ENCODE peak calls at places on chromosomes 3 and 15, in eight cellular contexts. A is right cardiac atrium; G is breast epithelium; E is RWPE1; W is A549; Z is naive thymus-derived CD4-positive, alpha-beta T cell; L is body of pancreas; R is SK-N-SH. P is an unnamed sample.

GRCh38 chr3:187775549-187775948 is 30.3 kb upstream of the BCL6 start:
- DNase-seq in W (no peak), R (no peak), E (no peak), Z (no peak), G (no peak), L (no peak), A (no peak), P (no peak)

GRCh38 chr3:59578129-59578528 is 528.3 kb upstream of the CFAP20DC start:
- DNase-seq in G (no peak), L (no peak), E (no peak), R (no peak), A (no peak), W (no peak), Z (no peak), P (no peak)

GRCh38 chr3:164418426-164418825 is 659.9 kb downstream of the SI start:
- DNase-seq in A (no peak), R (no peak), W (no peak), G (no peak), E (no peak), L (no peak), Z (no peak), P (no peak)

GRCh38 chr3:33438284-33438668 is 1.9 kb downstream of the UBP1 start:
- DNase-seq in L (peak), W (peak), G (no peak), R (no peak), Z (no peak), A (no peak), E (peak), P (no peak)

GRCh38 chr3:33858131-33858530 is 59.7 kb downstream of the PDCD6IP start:
- DNase-seq in W (no peak), Z (no peak), G (no peak), L (no peak), E (no peak), R (no peak), A (no peak), P (no peak)

GRCh38 chr3:153293222-153293621 is 131.2 kb downstream of the RAP2B start:
- DNase-seq in L (no peak), A (no peak), W (no peak), E (peak), R (no peak), G (no peak), Z (no peak), P (no peak)

GRCh38 chr3:131975047-131975446 is 59.8 kb downstream of the CPNE4 start:
- DNase-seq in Z (no peak), R (no peak), E (no peak), W (no peak), G (no peak), A (no peak), L (no peak), P (no peak)

GRCh38 chr15:25243800-25244097 is 195.1 kb downstream of the UBE3A start:
- DNase-seq in W (no peak), G (peak), L (no peak), Z (no peak), A (peak), R (no peak), E (no peak), P (no peak)

GRCh38 chr15:80906159-80906775 is 83.4 kb downstream of the MESD start:
- DNase-seq in R (no peak), E (peak), A (no peak), W (peak), G (peak), Z (no peak), L (no peak), P (no peak)

GRCh38 chr3:178485756-178486155 is 50.5 kb upstream of the KCNMB2 start:
- DNase-seq in W (no peak), A (no peak), Z (no peak), R (no peak), G (no peak), E (no peak), L (no peak), P (no peak)

GRCh38 chr15:68335251-68335650 is 57.7 kb downstream of the FEM1B start:
- DNase-seq in W (peak), R (no peak), Z (no peak), A (no peak), G (peak), E (peak), L (peak), P (peak)

GRCh38 chr15:62244762-62245161 is 79.7 kb upstream of the C2CD4B start:
- DNase-seq in G (no peak), A (no peak), L (peak), W (no peak), Z (no peak), E (no peak), R (no peak), P (no peak)

GRCh38 chr15:56927816-56928215 is 9.4 kb downstream of the TCF12 start:
- DNase-seq in G (no peak), E (no peak), W (no peak), Z (no peak), R (no peak), L (no peak), A (no peak), P (no peak)

GRCh38 chr15:69422336-69422895 is 8.3 kb downstream of the KIF23 start:
- DNase-seq in E (no peak), A (no peak), R (no peak), G (no peak), L (no peak), Z (no peak), W (no peak), P (no peak)

GRCh38 chr15:99578809-99579208 is 13.0 kb downstream of the MEF2A start:
- DNase-seq in R (no peak), Z (no peak), W (no peak), L (no peak), A (no peak), E (no peak), G (no peak), P (no peak)

GRCh38 chr3:151230644-151231043 is 27.6 kb upstream of the GPR171 start:
- DNase-seq in R (no peak), G (no peak), Z (no peak), E (no peak), A (no peak), W (no peak), L (no peak), P (no peak)

GRCh38 chr15:80609512-80609946 is 85.6 kb upstream of the ABHD17C start:
- DNase-seq in A (no peak), E (peak), G (no peak), L (no peak), W (no peak), R (no peak), Z (no peak), P (no peak)

GRCh38 chr3:159604151-159604581 is 384.5 kb upstream of the IL12A start:
- DNase-seq in Z (no peak), L (no peak), R (no peak), A (peak), W (no peak), G (no peak), E (peak), P (no peak)

GRCh38 chr15:33994005-33994615 is 25.8 kb downstream of the CHRM5 start:
- DNase-seq in E (no peak), W (peak), A (no peak), G (no peak), L (no peak), R (no peak), Z (no peak), P (no peak)

GRCh38 chr15:81485806-81486205 is 111.8 kb upstream of the TMC3 start:
- DNase-seq in Z (no peak), R (no peak), A (peak), L (no peak), W (no peak), E (no peak), G (no peak), P (no peak)

GRCh38 chr3:151293127-151293526 is 14.8 kb upstream of the P2RY14 start:
- DNase-seq in L (no peak), R (no peak), G (no peak), W (no peak), Z (no peak), A (no peak), E (no peak), P (no peak)

GRCh38 chr15:62075595-62076279 is 9.0 kb downstream of the C2CD4A start:
- DNase-seq in E (peak), A (peak), R (no peak), Z (no peak), W (no peak), L (peak), G (peak), P (no peak)

GRCh38 chr3:47315069-47315647 is 32.4 kb downstream of the KLHL18 start:
- DNase-seq in G (no peak), Z (no peak), E (no peak), A (peak), W (no peak), L (peak), R (no peak), P (no peak)

GRCh38 chr3:13229291-13229949 is 156.2 kb upstream of the IQSEC1 start:
- DNase-seq in R (peak), E (peak), L (no peak), W (peak), G (no peak), A (no peak), Z (no peak), P (no peak)

GRCh38 chr15:70528816-70529215 is 234.5 kb downstream of the UACA start:
- DNase-seq in G (no peak), A (no peak), Z (peak), R (no peak), W (no peak), L (no peak), E (no peak), P (no peak)

GRCh38 chr3:71504250-71505036 is 79.1 kb downstream of the FOXP1 start:
- DNase-seq in A (no peak), L (peak), W (peak), G (no peak), E (peak), Z (no peak), R (no peak), P (no peak)

GRCh38 chr15:70524470-70524869 is 238.9 kb downstream of the UACA start:
- DNase-seq in L (no peak), E (no peak), G (no peak), A (no peak), R (no peak), Z (no peak), W (no peak), P (no peak)

GRCh38 chr15:100783296-100783695 is 96.3 kb upstream of the ALDH1A3 start:
- DNase-seq in E (no peak), G (no peak), W (no peak), Z (no peak), L (no peak), A (no peak), R (no peak), P (no peak)

GRCh38 chr3:23637339-23637738 is 168.4 kb upstream of the UBE2E1 start:
- DNase-seq in G (no peak), A (no peak), R (no peak), Z (no peak), W (no peak), E (no peak), L (no peak), P (no peak)

GRCh38 chr3:115330406-115330805 is 183.3 kb upstream of the ZBTB20 start:
- DNase-seq in L (no peak), W (peak), R (no peak), Z (no peak), E (no peak), G (no peak), A (no peak), P (no peak)

GRCh38 chr3:1394188-1394587 is 301.4 kb downstream of the CNTN6 start:
- DNase-seq in W (no peak), L (no peak), Z (no peak), G (no peak), A (peak), R (no peak), E (no peak), P (no peak)

GRCh38 chr3:33025648-33026178 is 71.2 kb downstream of the GLB1 start:
- DNase-seq in W (no peak), R (no peak), L (no peak), G (no peak), Z (no peak), E (no peak), A (no peak), P (no peak)

GRCh38 chr15:91547356-91547755 is 306.2 kb upstream of the SLCO3A1 start:
- DNase-seq in W (no peak), E (no peak), R (no peak), G (no peak), Z (no peak), A (no peak), L (no peak), P (no peak)

GRCh38 chr3:138348107-138348949 is at the start of gene MRAS:
- DNase-seq in A (peak), Z (peak), W (peak), E (peak), R (peak), G (peak), L (peak), P (peak)

GRCh38 chr15:22850055-22850454 is 11.6 kb downstream of the NIPA2 start:
- DNase-seq in W (no peak), A (no peak), G (no peak), R (no peak), L (no peak), Z (no peak), E (no peak), P (no peak)

GRCh38 chr15:86541540-86541939 is 461.9 kb downstream of the AGBL1 start:
- DNase-seq in E (no peak), R (no peak), L (no peak), A (no peak), Z (no peak), G (no peak), W (no peak), P (no peak)

GRCh38 chr15:55993111-55993803 is at the start of gene NEDD4:
- DNase-seq in G (peak), L (peak), A (peak), Z (peak), R (peak), E (peak), W (peak), P (peak)

GRCh38 chr3:156628095-156628690 is 46.2 kb upstream of the TIPARP start:
- DNase-seq in L (no peak), R (no peak), W (no peak), A (no peak), E (peak), Z (no peak), G (no peak), P (no peak)

GRCh38 chr3:69102384-69102783 is 17.6 kb downstream of the ARL6IP5 start:
- DNase-seq in A (no peak), R (no peak), W (no peak), L (no peak), Z (no peak), E (no peak), G (no peak), P (no peak)
- H3K27ac ChIP-seq in A (peak), R (no peak), W (no peak), L (no peak), Z (no peak), E (no peak), G (peak), P (no peak)

GRCh38 chr3:50260027-50260941 is 8.7 kb upstream of the SEMA3B start:
- DNase-seq in G (peak), L (peak), W (peak), A (peak), Z (peak), E (peak), R (peak), P (peak)

GRCh38 chr3:50259432-50260026 is 9.4 kb upstream of the SEMA3B start:
- DNase-seq in L (no peak), G (no peak), R (no peak), E (no peak), W (no peak), A (no peak), Z (no peak), P (no peak)

GRCh38 chr3:50261505-50261904 is 7.4 kb upstream of the SEMA3B start:
- DNase-seq in R (no peak), Z (no peak), A (peak), L (no peak), E (no peak), W (no peak), G (no peak), P (no peak)

GRCh38 chr3:50262778-50263177 is 6.2 kb upstream of the SEMA3B start:
- DNase-seq in A (no peak), L (no peak), G (no peak), E (no peak), Z (no peak), W (no peak), R (no peak), P (no peak)

DNA sequence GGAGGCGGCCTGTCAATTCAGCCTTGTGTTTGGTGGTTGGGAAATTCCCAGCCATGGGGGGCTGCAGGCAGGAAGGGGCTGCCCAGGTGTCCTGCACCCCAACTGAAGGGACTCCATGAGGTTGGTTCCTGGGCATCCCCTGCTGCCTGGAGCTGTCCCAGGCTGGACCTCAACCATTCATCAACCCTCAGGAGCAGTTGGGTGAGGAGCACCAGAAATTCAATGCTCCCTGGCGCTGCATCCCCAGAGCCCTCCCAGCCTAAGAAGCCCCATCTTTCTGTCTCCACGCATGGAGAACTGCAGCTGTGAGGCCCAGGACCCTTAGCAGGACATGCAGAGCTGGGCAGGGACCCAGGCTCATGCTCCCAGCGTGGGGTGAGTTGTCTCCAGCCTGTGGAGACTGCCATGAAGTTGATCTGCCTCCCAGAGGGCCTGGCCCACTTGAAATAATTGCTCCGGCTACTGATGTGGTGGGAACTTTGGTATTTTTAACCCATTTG is 8.0 kb upstream of the SEMA3B start:
- DNase-seq in R (no peak), Z (no peak), E (no peak), G (no peak), W (no peak), A (peak), L (no peak), P (no peak)
- H3K27ac ChIP-seq in R (peak), Z (no peak), E (peak), G (peak), W (peak), A (peak), L (peak), P (peak)

GRCh38 chr3:98565843-98566242 is 27.6 kb downstream of the CPOX start:
- DNase-seq in R (no peak), W (no peak), E (no peak), G (no peak), L (no peak), Z (no peak), A (no peak), P (no peak)

GRCh38 chr3:98564282-98565005 is 29.0 kb downstream of the CPOX start:
- DNase-seq in W (no peak), A (no peak), L (no peak), R (no peak), G (no peak), E (no peak), Z (no peak), P (no peak)

GRCh38 chr3:98565237-98565643 is 28.2 kb downstream of the CPOX start:
- DNase-seq in R (no peak), L (no peak), Z (no peak), A (no peak), G (no peak), W (no peak), E (no peak), P (no peak)

GRCh38 chr3:98567646-98568280 is 25.6 kb downstream of the CPOX start:
- DNase-seq in G (no peak), A (no peak), W (no peak), Z (no peak), E (no peak), L (no peak), R (no peak), P (no peak)

DNA sequence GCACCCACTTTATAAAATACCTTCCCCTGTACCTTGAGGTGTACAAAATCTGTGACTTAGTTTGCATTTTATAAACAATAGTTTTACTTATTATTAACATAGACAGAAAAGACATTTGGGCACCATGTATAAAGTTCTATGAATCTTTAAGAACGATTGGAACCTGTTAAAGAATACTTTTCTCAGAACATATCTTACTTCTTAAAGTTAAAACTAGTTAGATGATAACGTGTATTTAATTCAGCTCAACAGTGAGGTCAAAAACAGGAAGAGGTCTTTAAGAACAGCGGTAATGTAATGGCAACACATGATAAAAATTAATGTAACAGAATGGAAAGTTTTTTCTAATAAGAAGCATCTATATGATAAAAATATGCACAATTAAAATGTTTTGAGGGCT is 25.0 kb downstream of the CPOX start:
- DNase-seq in G (no peak), L (no peak), R (no peak), A (no peak), E (no peak), Z (no peak), W (no peak), P (no peak)
- H3K27ac ChIP-seq in G (no peak), L (no peak), R (no peak), A (no peak), E (no peak), Z (no peak), W (no peak), P (no peak)

GRCh38 chr3:154888386-154888785 is 191.7 kb upstream of the MME start:
- DNase-seq in W (no peak), Z (no peak), A (no peak), R (no peak), G (no peak), L (no peak), E (no peak), P (no peak)
- H3K27ac ChIP-seq in W (no peak), Z (no peak), A (no peak), R (no peak), G (no peak), L (no peak), E (no peak), P (no peak)

DNA sequence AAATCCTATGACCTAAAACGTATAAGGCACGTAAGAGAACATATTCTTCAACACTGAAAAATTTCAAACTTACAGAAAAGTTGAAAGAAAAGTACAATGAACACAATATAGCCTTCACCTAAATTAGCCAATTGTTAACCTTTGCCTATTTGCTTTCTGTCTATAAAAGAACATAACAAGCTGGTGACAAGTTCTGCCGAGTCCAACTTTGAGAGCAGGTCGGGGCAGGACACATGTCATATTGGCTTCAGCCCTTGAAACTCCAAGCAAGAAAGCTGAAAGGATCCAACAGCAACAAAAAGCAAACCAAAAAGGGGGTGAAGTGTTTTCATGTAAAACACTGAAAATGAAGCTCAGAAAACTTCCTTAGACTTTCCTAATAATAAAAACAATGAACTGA is 59.1 kb downstream of the TBC1D2B start:
- DNase-seq in L (peak), Z (no peak), R (no peak), E (no peak), W (no peak), A (no peak), G (no peak), P (no peak)
- H3K27ac ChIP-seq in L (peak), Z (no peak), R (no peak), E (no peak), W (no peak), A (no peak), G (no peak), P (no peak)